ENCODE peak calls at places on chromosomes 1 and 21, in ten cellular contexts. I is WERI-Rb-1, G is dorsolateral prefrontal cortex, D is left ventricle myocardium inferior, M is tibial artery, V is cardiac fibroblast, X is adrenal gland, Q is cardiac muscle cell, C is choroid plexus epithelial cell, K is transverse colon. S is an unnamed sample.

GRCh38 chr1:117646007-117646913 is 40.4 kb downstream of the TENT5C start:
- DNase-seq in I (no peak), G (no peak), D (no peak), M (no peak), V (peak), X (no peak), Q (peak), C (peak), K (no peak), S (no peak)

GRCh38 chr1:20723159-20723536 is 5.3 kb upstream of the KIF17 start:
- DNase-seq in I (peak), G (no peak), D (no peak), M (no peak), V (no peak), X (no peak), Q (no peak), C (peak), K (no peak), S (no peak)

GRCh38 chr1:155005076-155005971 is 2.7 kb downstream of the ZBTB7B start:
- DNase-seq in I (no peak), G (peak), D (peak), M (peak), V (peak), X (peak), Q (no peak), C (no peak), K (peak), S (no peak)

GRCh38 chr1:23554481-23555224 is 4.6 kb downstream of the ID3 start:
- DNase-seq in I (peak), G (peak), D (peak), M (peak), V (peak), X (peak), Q (peak), C (peak), K (peak), S (peak)

GRCh38 chr1:76074321-76075187 is at the start of gene ST6GALNAC3:
- DNase-seq in I (peak), G (peak), D (peak), M (peak), V (peak), X (peak), Q (peak), C (peak), K (peak), S (peak)

GRCh38 chr1:8358897-8359616 is 41.1 kb downstream of the SLC45A1 start:
- DNase-seq in I (no peak), G (no peak), D (no peak), M (no peak), V (no peak), X (no peak), Q (no peak), C (no peak), K (no peak), S (no peak)

GRCh38 chr1:67616394-67616985 is 68.5 kb upstream of the GADD45A start:
- DNase-seq in I (no peak), G (no peak), D (no peak), M (no peak), V (no peak), X (no peak), Q (no peak), C (no peak), K (no peak), S (no peak)

GRCh38 chr1:207194197-207194596 is 90.2 kb downstream of the C4BPA start:
- DNase-seq in I (no peak), G (no peak), D (no peak), M (no peak), V (no peak), X (no peak), Q (no peak), C (no peak), K (no peak), S (no peak)

GRCh38 chr1:214525535-214526019 is 25.8 kb downstream of the PTPN14 start:
- DNase-seq in I (no peak), G (no peak), D (no peak), M (no peak), V (no peak), X (no peak), Q (no peak), C (peak), K (no peak), S (no peak)

GRCh38 chr1:109787845-109788605 is 24.3 kb upstream of the EPS8L3 start:
- DNase-seq in I (peak), G (no peak), D (peak), M (peak), V (no peak), X (peak), Q (no peak), C (no peak), K (peak), S (no peak)

GRCh38 chr21:14545906-14546480 is at the start of gene SAMSN1:
- DNase-seq in I (no peak), G (no peak), D (no peak), M (no peak), V (peak), X (peak), Q (peak), C (peak), K (peak), S (no peak)

GRCh38 chr1:184373155-184373554 is 13.7 kb upstream of the C1orf21 start:
- DNase-seq in I (no peak), G (no peak), D (no peak), M (no peak), V (no peak), X (no peak), Q (no peak), C (peak), K (no peak), S (no peak)

GRCh38 chr1:245084551-245084950 is 70.2 kb upstream of the KIF26B start:
- DNase-seq in I (no peak), G (no peak), D (no peak), M (no peak), V (no peak), X (no peak), Q (no peak), C (no peak), K (no peak), S (no peak)

GRCh38 chr1:245087723-245088122 is 67.1 kb upstream of the KIF26B start:
- DNase-seq in I (no peak), G (no peak), D (no peak), M (no peak), V (no peak), X (no peak), Q (no peak), C (no peak), K (no peak), S (no peak)

GRCh38 chr1:245086389-245086969 is 68.3 kb upstream of the KIF26B start:
- DNase-seq in I (no peak), G (no peak), D (no peak), M (no peak), V (peak), X (no peak), Q (peak), C (peak), K (no peak), S (no peak)

GRCh38 chr1:245090491-245091090 is 64.2 kb upstream of the KIF26B start:
- DNase-seq in I (no peak), G (no peak), D (no peak), M (no peak), V (no peak), X (no peak), Q (no peak), C (no peak), K (no peak), S (no peak)

GRCh38 chr1:245085508-245086095 is 69.2 kb upstream of the KIF26B start:
- DNase-seq in I (no peak), G (no peak), D (no peak), M (no peak), V (peak), X (no peak), Q (peak), C (peak), K (no peak), S (no peak)
- TF ChIP-seq CTCF in I (no peak), G (no peak), D (no peak), M (no peak), V (peak), X (no peak), Q (no peak), C (peak), K (no peak), S (peak)

DNA sequence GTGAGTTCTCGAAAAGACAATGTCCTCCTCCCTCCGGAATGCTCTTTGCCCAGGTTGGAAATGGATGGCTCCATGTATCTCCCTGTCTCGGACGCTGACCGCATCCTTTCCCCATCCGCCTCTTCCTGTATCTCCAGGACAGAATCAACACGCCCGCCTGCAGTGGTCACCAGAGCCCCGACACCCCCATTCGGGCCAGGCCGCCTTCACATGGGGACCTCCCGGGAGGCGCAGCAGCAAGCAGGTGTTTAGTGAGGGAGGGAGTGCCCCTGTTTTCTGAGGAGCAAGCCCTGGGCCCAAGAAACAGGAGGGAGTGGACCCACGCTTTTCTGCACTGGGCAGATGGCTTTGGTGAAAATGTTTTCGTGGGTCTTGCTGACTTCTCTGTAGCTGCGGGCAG is 83.5 kb upstream of the TTC34 start:
- DNase-seq in I (no peak), G (no peak), D (no peak), M (no peak), V (no peak), X (no peak), Q (no peak), C (no peak), K (no peak), S (no peak)
- TF ChIP-seq CTCF in I (no peak), G (no peak), D (no peak), M (no peak), V (no peak), X (no peak), Q (no peak), C (no peak), K (no peak), S (no peak)

DNA sequence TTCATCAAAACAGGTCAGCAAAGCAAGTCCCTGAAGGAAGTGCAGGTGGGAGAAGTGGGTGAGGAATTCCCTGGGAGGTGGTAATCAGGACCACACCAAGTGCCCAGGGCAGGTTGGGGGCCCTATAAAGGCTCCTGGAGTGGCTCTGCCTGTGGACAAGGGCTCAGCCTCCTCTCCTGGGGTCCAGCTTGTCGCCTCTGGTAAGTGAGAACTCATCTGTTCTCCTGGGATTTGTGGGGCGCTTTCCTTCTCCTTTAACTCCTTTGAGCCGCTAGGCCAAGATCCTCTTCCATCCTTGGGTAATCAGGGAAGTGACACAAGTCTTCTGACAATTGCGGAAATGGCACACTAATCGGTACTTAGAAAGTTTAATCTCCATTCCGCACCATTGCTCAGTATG is at the start of gene SPRR4:
- DNase-seq in I (peak), G (no peak), D (no peak), M (no peak), V (no peak), X (no peak), Q (no peak), C (no peak), K (no peak), S (peak)
- TF ChIP-seq CTCF in I (no peak), G (no peak), D (no peak), M (no peak), V (no peak), X (no peak), Q (no peak), C (no peak), K (no peak), S (no peak)

GRCh38 chr1:25864434-25864833 is 5.2 kb upstream of the AUNIP start:
- DNase-seq in I (no peak), G (no peak), D (no peak), M (no peak), V (no peak), X (no peak), Q (no peak), C (no peak), K (no peak), S (no peak)

GRCh38 chr1:25863486-25864262 is 4.4 kb upstream of the AUNIP start:
- DNase-seq in I (no peak), G (no peak), D (no peak), M (no peak), V (no peak), X (no peak), Q (no peak), C (no peak), K (no peak), S (no peak)

GRCh38 chr1:25862785-25863485 is 3.7 kb upstream of the AUNIP start:
- DNase-seq in I (no peak), G (no peak), D (no peak), M (no peak), V (no peak), X (no peak), Q (no peak), C (no peak), K (no peak), S (no peak)

GRCh38 chr1:25858906-25859789 is at the start of gene AUNIP:
- DNase-seq in I (peak), G (peak), D (peak), M (peak), V (peak), X (peak), Q (peak), C (peak), K (peak), S (peak)

GRCh38 chr1:25861316-25862286 is 2.3 kb upstream of the AUNIP start:
- DNase-seq in I (peak), G (no peak), D (peak), M (no peak), V (no peak), X (no peak), Q (no peak), C (no peak), K (peak), S (no peak)
- TF ChIP-seq CTCF in I (no peak), G (no peak), D (no peak), M (no peak), V (no peak), X (no peak), Q (no peak), C (no peak), K (no peak), S (no peak)

DNA sequence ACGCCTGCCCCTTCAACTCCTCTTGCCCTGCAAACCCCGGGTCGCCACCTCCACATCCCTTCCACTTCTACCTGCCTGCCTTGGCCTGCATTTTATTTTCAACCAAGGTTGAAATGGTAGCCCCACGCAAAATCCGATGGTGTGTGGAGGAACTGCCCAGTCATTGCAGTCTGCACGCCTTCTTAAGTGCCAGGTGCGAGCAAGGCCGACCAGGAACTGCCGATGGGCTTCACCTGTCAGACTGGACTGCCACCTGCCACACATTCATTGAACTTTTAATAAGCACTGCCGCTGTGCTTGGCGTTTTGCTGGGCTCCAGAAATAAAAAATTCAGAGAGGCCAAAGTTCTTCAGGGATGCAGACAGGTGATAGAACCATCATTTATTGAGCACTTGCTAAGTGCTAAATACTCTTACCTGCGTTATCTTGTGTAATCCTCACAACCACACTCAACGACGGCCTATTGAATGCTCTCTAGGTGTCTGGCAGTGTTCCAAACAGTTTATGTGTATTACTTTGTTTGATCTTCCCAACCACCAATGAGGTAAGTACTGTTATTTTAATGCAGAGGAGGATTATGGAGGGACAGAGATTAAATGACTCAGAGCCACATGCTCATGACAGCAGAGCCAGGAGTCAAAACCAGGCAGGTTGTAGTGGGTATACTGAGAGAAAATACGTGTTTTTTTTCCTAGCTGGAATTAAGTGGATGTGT is 36.2 kb downstream of the CACHD1 start:
- DNase-seq in I (peak), G (no peak), D (no peak), M (no peak), V (no peak), X (peak), Q (no peak), C (no peak), K (peak), S (no peak)
- TF ChIP-seq CTCF in I (no peak), G (no peak), D (no peak), M (no peak), V (no peak), X (no peak), Q (no peak), C (no peak), K (no peak), S (no peak)

DNA sequence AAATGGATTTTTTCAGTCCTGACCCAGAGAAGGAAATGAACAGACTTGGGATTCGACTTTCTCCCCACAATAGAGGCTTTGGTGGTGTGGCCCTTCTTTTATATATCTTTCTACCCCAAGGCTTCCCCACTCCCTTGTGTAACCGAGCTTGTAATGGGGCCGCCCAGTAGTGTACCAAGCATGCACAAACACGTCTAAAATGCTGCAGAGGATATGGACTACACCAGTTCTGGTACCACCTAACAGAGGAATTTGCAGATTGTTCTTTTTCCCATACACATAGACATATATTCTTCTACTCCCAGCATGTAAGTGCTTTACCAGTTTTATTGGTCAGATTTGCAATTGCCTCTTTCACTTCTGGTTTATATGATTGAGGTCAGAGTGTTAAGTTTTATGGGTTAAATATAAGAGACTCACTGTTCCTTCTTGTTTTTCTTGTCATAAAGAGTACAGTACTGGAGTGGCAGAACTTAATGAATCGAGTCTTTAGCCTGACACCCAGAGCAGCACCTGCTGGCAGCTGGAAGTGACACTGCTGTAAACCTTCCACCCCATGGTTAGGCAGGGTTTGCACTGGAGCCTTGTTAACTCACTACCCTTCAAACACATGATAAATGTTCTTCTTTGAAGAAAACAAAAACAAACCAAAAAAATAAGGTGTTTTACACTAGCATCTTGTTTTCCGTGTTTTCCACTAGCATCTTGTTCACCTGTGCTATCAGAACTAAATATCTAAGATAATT is 198.6 kb downstream of the PTPRC start:
- DNase-seq in I (peak), G (no peak), D (no peak), M (no peak), V (no peak), X (no peak), Q (no peak), C (no peak), K (peak), S (no peak)
- TF ChIP-seq CTCF in I (peak), G (no peak), D (no peak), M (no peak), V (no peak), X (no peak), Q (no peak), C (no peak), K (peak), S (no peak)

GRCh38 chr1:26703466-26703865 is 7.7 kb downstream of the ARID1A start:
- DNase-seq in I (no peak), G (no peak), D (no peak), M (no peak), V (no peak), X (no peak), Q (no peak), C (no peak), K (no peak), S (no peak)
- TF ChIP-seq CTCF in I (no peak), G (no peak), D (no peak), M (no peak), V (no peak), X (no peak), Q (no peak), C (no peak), K (no peak), S (no peak)

GRCh38 chr1:147390185-147390542 is 147.7 kb downstream of the CHD1L start:
- DNase-seq in I (no peak), G (no peak), D (no peak), M (no peak), V (no peak), X (no peak), Q (no peak), C (no peak), K (no peak), S (no peak)
- TF ChIP-seq CTCF in I (no peak), G (no peak), D (no peak), M (no peak), V (no peak), X (no peak), Q (no peak), C (no peak), K (no peak), S (no peak)